ENCODE peak calls at places on chromosome X, in eight cellular contexts. D, F, S, Y, E, U, Z and P are unnamed samples.

GRCh38 chrX:107567370-107567769 is 60.9 kb upstream of the PRPS1 start:
- DNase-seq in D (no peak), F (no peak), S (no peak), Y (no peak), E (no peak), U (no peak), Z (no peak), P (no peak)

GRCh38 chrX:19824603-19825002 is 62.8 kb downstream of the SH3KBP1 start:
- DNase-seq in D (no peak), F (peak), S (no peak), Y (no peak), E (no peak), U (no peak), Z (no peak), P (no peak)

GRCh38 chrX:17030580-17031285 is 84.3 kb downstream of the REPS2 start:
- DNase-seq in D (no peak), F (no peak), S (no peak), Y (no peak), E (no peak), U (no peak), Z (no peak), P (no peak)

GRCh38 chrX:53357799-53358530 is 64.5 kb downstream of the SMC1A start:
- DNase-seq in D (no peak), F (peak), S (peak), Y (no peak), E (peak), U (no peak), Z (no peak), P (no peak)

GRCh38 chrX:16488959-16489358 is 161.0 kb upstream of the S100G start:
- DNase-seq in D (no peak), F (peak), S (no peak), Y (no peak), E (no peak), U (no peak), Z (no peak), P (peak)

GRCh38 chrX:100643943-100644587 is at the start of gene SRPX2:
- DNase-seq in D (no peak), F (peak), S (no peak), Y (peak), E (peak), U (peak), Z (no peak), P (peak)

GRCh38 chrX:3690140-3690539 is 23.3 kb downstream of the PRKX start:
- DNase-seq in D (no peak), F (peak), S (no peak), Y (no peak), E (no peak), U (no peak), Z (no peak), P (no peak)

GRCh38 chrX:66110112-66110511 is 53.9 kb upstream of the HEPH start:
- DNase-seq in D (peak), F (peak), S (no peak), Y (peak), E (peak), U (peak), Z (no peak), P (peak)

GRCh38 chrX:45771114-45771513 is 570.4 kb upstream of the DIPK2B start:
- DNase-seq in D (no peak), F (peak), S (no peak), Y (peak), E (peak), U (peak), Z (no peak), P (peak)

GRCh38 chrX:2351999-2352995 is 148.5 kb downstream of the DHRSX start:
- DNase-seq in D (no peak), F (peak), S (no peak), Y (peak), E (peak), U (no peak), Z (no peak), P (peak)

GRCh38 chrX:96834137-96834536 is 49.6 kb upstream of the RPA4 start:
- DNase-seq in D (no peak), F (no peak), S (no peak), Y (no peak), E (no peak), U (no peak), Z (no peak), P (no peak)

GRCh38 chrX:69264134-69264533 is 98.9 kb upstream of the PJA1 start:
- DNase-seq in D (no peak), F (no peak), S (no peak), Y (no peak), E (no peak), U (no peak), Z (no peak), P (no peak)
- H3K4me3 ChIP-seq in D (no peak), F (no peak), S (no peak), Y (no peak), E (no peak), U (no peak), Z (no peak), P (no peak)

DNA sequence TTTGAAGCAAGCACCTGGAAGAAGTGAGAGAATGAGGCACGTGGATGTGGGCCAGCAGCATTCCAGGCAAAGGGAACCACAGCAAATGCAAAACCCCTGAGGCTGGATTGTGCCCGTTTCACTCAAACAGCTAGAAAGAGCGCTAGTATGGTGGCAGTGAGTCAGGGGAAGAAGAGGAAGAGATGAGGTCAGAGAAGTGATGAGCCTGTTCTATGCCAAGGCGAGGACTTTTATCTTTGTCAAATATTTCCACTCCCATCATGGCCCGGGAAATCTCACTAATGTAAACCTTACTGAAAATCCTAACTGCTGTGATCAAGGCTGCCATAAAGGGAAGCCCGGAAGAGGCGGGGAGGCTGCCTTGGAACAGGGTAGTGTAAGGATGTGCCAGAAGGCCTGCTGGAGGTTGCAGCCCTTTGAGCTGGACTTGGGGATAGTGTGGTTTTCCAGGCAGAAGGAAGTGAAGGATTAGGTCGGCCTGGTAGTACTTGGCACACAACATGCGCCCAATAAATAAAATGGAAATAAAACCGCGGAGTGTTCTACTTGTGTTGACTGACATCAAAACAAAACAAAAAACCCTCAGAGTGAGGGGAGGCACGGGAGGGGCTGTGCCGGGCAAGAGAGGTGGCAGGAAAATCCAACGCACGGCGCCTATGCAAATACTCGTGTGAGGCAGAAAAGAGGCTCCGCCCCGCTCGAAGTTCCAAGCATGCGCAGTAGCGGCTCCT is 1.2 kb upstream of the CDK16 start:
- DNase-seq in D (no peak), F (peak), S (peak), Y (peak), E (peak), U (no peak), Z (no peak), P (peak)
- H3K4me3 ChIP-seq in D (peak), F (peak), S (peak), Y (peak), E (no peak), U (peak), Z (peak), P (peak)

GRCh38 chrX:134807039-134807729 is 148.9 kb upstream of the PLAC1 start:
- DNase-seq in D (peak), F (peak), S (peak), Y (peak), E (peak), U (peak), Z (peak), P (peak)
- H3K4me3 ChIP-seq in D (peak), F (peak), S (peak), Y (peak), E (peak), U (peak), Z (peak), P (peak)

GRCh38 chrX:140503230-140503585 is 1.7 kb downstream of the SOX3 start:
- DNase-seq in D (no peak), F (no peak), S (no peak), Y (no peak), E (no peak), U (no peak), Z (no peak), P (no peak)
- H3K4me3 ChIP-seq in D (no peak), F (no peak), S (peak), Y (peak), E (no peak), U (no peak), Z (no peak), P (no peak)

DNA sequence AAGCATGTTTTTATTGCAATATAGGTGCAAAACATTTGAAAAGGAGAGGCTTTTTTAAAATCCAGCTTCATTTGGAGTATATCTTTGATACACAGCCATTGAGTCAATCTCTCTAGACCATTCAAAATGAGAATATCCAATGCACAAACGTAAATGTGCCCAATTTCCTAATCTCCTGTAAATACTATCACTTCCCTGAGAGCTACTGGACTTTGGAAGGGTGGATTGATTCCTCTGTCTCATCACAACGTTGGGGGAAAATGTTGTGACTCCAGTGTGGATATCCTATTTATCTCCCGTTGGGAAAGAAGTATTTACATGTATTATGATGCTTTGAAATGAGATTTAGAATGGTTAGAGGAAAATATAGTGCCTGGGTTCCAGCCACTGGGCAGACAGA is 64.3 kb upstream of the VCX3A start:
- DNase-seq in D (no peak), F (no peak), S (no peak), Y (no peak), E (no peak), U (no peak), Z (no peak), P (no peak)
- H3K4me3 ChIP-seq in D (no peak), F (no peak), S (no peak), Y (no peak), E (no peak), U (no peak), Z (no peak), P (no peak)

GRCh38 chrX:24282381-24283121 is 31.3 kb downstream of the SUPT20HL2 start:
- DNase-seq in D (no peak), F (peak), S (no peak), Y (no peak), E (peak), U (no peak), Z (no peak), P (no peak)
- H3K4me3 ChIP-seq in D (no peak), F (no peak), S (no peak), Y (no peak), E (no peak), U (no peak), Z (no peak), P (no peak)